ENCODE peak calls at places on chromosome 14, in five cellular contexts. J, E, X, C and N are unnamed samples.
A peak's percentile ranks its signal among the peaks of the same experiment; 100 is the strongest.

GRCh38 chr14:86626530-86626929 is 1096.6 kb downstream of the FLRT2 start:
- DNase-seq in X (no peak), E (no peak), J (no peak), C (no peak), N (no peak)

GRCh38 chr14:51304428-51304827 is 64.4 kb downstream of the TMX1 start:
- DNase-seq in C (no peak), J (peak; percentile 28), X (peak; percentile 53), E (no peak), N (no peak)

GRCh38 chr14:29709490-29709889 is 218.2 kb downstream of the PRKD1 start:
- DNase-seq in X (no peak), J (no peak), E (no peak), C (no peak), N (no peak)

GRCh38 chr14:45185110-45185814 is 49.5 kb downstream of the FANCM start:
- DNase-seq in E (no peak), X (no peak), J (peak; percentile 7), C (no peak), N (no peak)

GRCh38 chr14:102500190-102500661 is 9.3 kb downstream of the ANKRD9 start:
- DNase-seq in E (no peak), J (peak; percentile 57), X (no peak), C (peak; percentile 41), N (no peak)

GRCh38 chr14:31510222-31510621 is 22.4 kb upstream of the GPR33 start:
- DNase-seq in X (peak; percentile 46), J (peak; percentile 32), C (no peak), E (no peak), N (no peak)

GRCh38 chr14:100348253-100348729 is 25.2 kb downstream of the SLC25A47 start:
- DNase-seq in C (no peak), E (no peak), J (no peak), X (no peak), N (no peak)

GRCh38 chr14:28609228-28609828 is 157.3 kb upstream of the FOXG1 start:
- DNase-seq in X (peak; percentile 83), C (no peak), J (peak; percentile 47), E (peak; percentile 22), N (no peak)

GRCh38 chr14:76056128-76056527 is 70.6 kb downstream of the IFT43 start:
- DNase-seq in J (no peak), C (no peak), X (peak; percentile 74), E (no peak), N (no peak)

GRCh38 chr14:91227183-91227628 is 17.3 kb downstream of the GPR68 start:
- DNase-seq in J (no peak), X (no peak), E (no peak), C (no peak), N (no peak)

GRCh38 chr14:32078030-32078793 is 1.1 kb downstream of the ARHGAP5 start:
- DNase-seq in J (no peak), C (peak; percentile 22), E (no peak), X (peak; percentile 8), N (no peak)

GRCh38 chr14:23381871-23382270 is 5.0 kb downstream of the CMTM5 start:
- DNase-seq in J (no peak), E (no peak), C (no peak), X (no peak), N (no peak)

GRCh38 chr14:61636291-61636690 is 59.0 kb upstream of the HIF1A start:
- DNase-seq in E (no peak), C (no peak), X (no peak), J (no peak), N (no peak)

GRCh38 chr14:42884100-42884499 is 1277.4 kb downstream of the LRFN5 start:
- DNase-seq in E (no peak), C (no peak), J (peak; percentile 64), X (no peak), N (no peak)

GRCh38 chr14:102917469-102918211 is 4.8 kb upstream of the AMN start:
- DNase-seq in E (peak; percentile 52), X (peak; percentile 88), J (no peak), C (peak; percentile 64), N (no peak)

GRCh38 chr14:72451081-72451972 is 442.6 kb downstream of the DPF3 start:
- DNase-seq in C (peak; percentile 43), E (no peak), J (no peak), X (no peak), N (no peak)

GRCh38 chr14:34251662-34252061 is 210.4 kb downstream of the SPTSSA start:
- DNase-seq in E (no peak), X (no peak), C (no peak), J (no peak), N (no peak)

GRCh38 chr14:64729386-64730060 is 25.3 kb downstream of the PLEKHG3 start:
- DNase-seq in E (no peak), J (no peak), C (no peak), X (no peak), N (no peak)

GRCh38 chr14:27427796-27428195 is 830.0 kb upstream of the NOVA1 start:
- DNase-seq in J (peak; percentile 74), X (no peak), C (no peak), E (no peak), N (no peak)

GRCh38 chr14:92783813-92784431 is 10.2 kb upstream of the GOLGA5 start:
- DNase-seq in E (no peak), C (no peak), J (peak; percentile 69), X (peak; percentile 56), N (no peak)

GRCh38 chr14:77579065-77579464 is 37.4 kb downstream of the SPTLC2 start:
- DNase-seq in J (no peak), C (no peak), X (no peak), E (no peak), N (no peak)

GRCh38 chr14:56172571-56172971 is 54.4 kb downstream of the PELI2 start:
- DNase-seq in E (no peak), C (no peak), X (no peak), J (peak; percentile 74), N (no peak)

GRCh38 chr14:22601456-22601855 is 3.4 kb downstream of the ABHD4 start:
- DNase-seq in X (no peak), J (no peak), E (no peak), C (no peak), N (no peak)

GRCh38 chr14:71116206-71117122 is 209.2 kb downstream of the PCNX1 start:
- DNase-seq in J (no peak), E (no peak), C (no peak), X (no peak), N (no peak)

GRCh38 chr14:55701638-55702037 is 121.6 kb downstream of the KTN1 start:
- DNase-seq in J (peak; percentile 88), X (no peak), E (no peak), C (no peak), N (no peak)

GRCh38 chr14:31829256-31829923 is 247.7 kb upstream of the ARHGAP5 start:
- DNase-seq in X (peak; percentile 21), J (peak; percentile 56), E (no peak), C (no peak), N (no peak)

GRCh38 chr14:71138236-71139057 is 231.2 kb downstream of the PCNX1 start:
- DNase-seq in J (no peak), C (no peak), E (no peak), X (no peak), N (no peak)

GRCh38 chr14:78399316-78399889 is 229.2 kb downstream of the NRXN3 start:
- DNase-seq in J (peak; percentile 32), X (peak; percentile 76), C (no peak), E (no peak), N (no peak)

GRCh38 chr14:66483322-66483721 is 2.8 kb upstream of the CCDC196 start:
- DNase-seq in C (no peak), X (no peak), E (no peak), J (peak; percentile 76), N (no peak)

GRCh38 chr14:67763158-67763822 is 53.1 kb downstream of the ZFYVE26 start:
- DNase-seq in C (no peak), X (no peak), J (peak; percentile 85), E (no peak), N (no peak)

GRCh38 chr14:46651526-46652144 is at the start of gene RPL10L:
- DNase-seq in C (no peak), E (no peak), J (no peak), X (peak; percentile 77), N (no peak)

GRCh38 chr14:61616524-61617185 is 78.7 kb upstream of the HIF1A start:
- DNase-seq in C (no peak), X (no peak), E (no peak), J (peak; percentile 57), N (no peak)

GRCh38 chr14:101627913-101628257 is 66.6 kb downstream of the DIO3 start:
- DNase-seq in E (no peak), X (no peak), C (no peak), J (no peak), N (no peak)

GRCh38 chr14:79074501-79074900 is 904.3 kb downstream of the NRXN3 start:
- DNase-seq in J (no peak), X (no peak), E (no peak), C (no peak), N (no peak)

GRCh38 chr14:103329421-103330347 is 4.4 kb upstream of the EIF5 start:
- DNase-seq in X (no peak), E (no peak), J (peak; percentile 77), C (no peak), N (no peak)

GRCh38 chr14:68951051-68951797 is 27.9 kb downstream of the ACTN1 start:
- DNase-seq in E (peak; percentile 80), X (no peak), J (peak; percentile 98), C (no peak), N (no peak)
- H3K36me3 ChIP-seq in E (no peaks in the 10 kb centered on the region), X (no peaks in the 10 kb centered on the region), J (peaks cover 6% of the 10 kb centered on the region), C (no peaks in the 10 kb centered on the region), N (no peaks in the 10 kb centered on the region)

GRCh38 chr14:73720636-73721035 is 6.5 kb upstream of the PNMA1 start:
- DNase-seq in E (no peak), X (no peak), C (no peak), J (no peak), N (no peak)
- H3K36me3 ChIP-seq in E (no peaks in the 10 kb centered on the region), X (no peaks in the 10 kb centered on the region), C (peaks cover 73% of the 10 kb centered on the region), J (peaks cover 41% of the 10 kb centered on the region), N (peaks cover 56% of the 10 kb centered on the region)

GRCh38 chr14:20720741-20721140 is 24.9 kb upstream of the EDDM3A start:
- DNase-seq in J (no peak), C (no peak), E (no peak), X (no peak), N (no peak)
- H3K36me3 ChIP-seq in J (no peaks in the 10 kb centered on the region), C (no peaks in the 10 kb centered on the region), E (no peaks in the 10 kb centered on the region), X (no peaks in the 10 kb centered on the region), N (no peaks in the 10 kb centered on the region)

GRCh38 chr14:35410858-35411257 is 6.3 kb upstream of the NFKBIA start:
- DNase-seq in J (no peak), E (no peak), C (no peak), X (no peak), N (no peak)

GRCh38 chr14:35412281-35413057 is 7.9 kb upstream of the NFKBIA start:
- DNase-seq in E (no peak), J (no peak), X (no peak), C (no peak), N (no peak)

GRCh38 chr14:35406811-35407630 is 2.5 kb upstream of the NFKBIA start:
- DNase-seq in J (peak; percentile 84), C (no peak), X (peak; percentile 84), E (no peak), N (no peak)

GRCh38 chr14:35408026-35408425 is 3.5 kb upstream of the NFKBIA start:
- DNase-seq in J (no peak), X (no peak), E (no peak), C (no peak), N (no peak)

DNA sequence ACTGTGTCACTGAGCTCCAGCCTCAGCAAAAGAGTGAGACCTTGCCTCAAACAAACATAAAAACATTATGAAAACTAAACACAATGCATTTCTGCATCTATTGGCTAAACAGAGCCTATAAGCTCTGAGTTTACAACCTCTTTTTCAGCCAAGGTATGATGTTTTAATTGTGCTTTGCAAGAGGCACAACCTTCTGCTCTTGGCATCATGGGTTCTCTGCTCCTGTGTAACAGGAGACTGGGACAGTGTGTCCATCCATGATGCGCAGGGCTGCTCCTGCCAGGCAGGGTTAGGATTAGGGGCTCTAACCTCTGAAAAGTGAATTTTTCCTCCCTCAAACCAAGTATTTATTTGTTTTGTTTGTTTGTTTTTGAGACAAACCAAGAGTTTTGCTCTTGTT is 5.0 kb upstream of the NFKBIA start:
- DNase-seq in E (no peak), X (no peak), C (no peak), J (no peak), N (no peak)
- H3K36me3 ChIP-seq in E (no peaks in the 10 kb centered on the region), X (no peaks in the 10 kb centered on the region), C (no peaks in the 10 kb centered on the region), J (no peaks in the 10 kb centered on the region), N (no peaks in the 10 kb centered on the region)